ENCODE peak calls at places on chromosomes 3 and 15, in ten cellular contexts. I is SW480, H is ecto neural progenitor cell, M is uterus, A is NCI-H748 treated with DMSO at 0.1 percent for 48 hours, R is sciatic nerve, X is Karpas-422, S is heart left ventricle, L is PC-3, Z is non-pigmented ciliary epithelial cell. P is an unnamed sample.
A peak's percentile ranks its signal among the peaks of the same experiment; 100 is the strongest.

GRCh38 chr3:117706037-117706436 is 996.5 kb downstream of the TUSC7 start:
- DNase-seq in I (no peak), H (no peak), M (no peak), A (no peak), R (no peak), X (no peak), S (no peak), L (no peak), Z (peak; percentile 44), P (no peak)

GRCh38 chr15:70636540-70637165 is 126.7 kb downstream of the UACA start:
- DNase-seq in I (peak; percentile 39), H (no peak), M (no peak), A (no peak), R (no peak), X (no peak), S (no peak), L (peak; percentile 52), Z (no peak), P (peak; percentile 37)

GRCh38 chr3:55524565-55525244 is 37.6 kb upstream of the WNT5A start:
- DNase-seq in I (no peak), H (no peak), M (no peak), A (no peak), R (no peak), X (no peak), S (no peak), L (peak; percentile 95), Z (no peak), P (no peak)

GRCh38 chr3:31522152-31522551 is 10.6 kb upstream of the STT3B start:
- DNase-seq in I (no peak), H (no peak), M (no peak), A (no peak), R (no peak), X (peak; percentile 79), S (no peak), L (no peak), Z (no peak), P (no peak)

GRCh38 chr3:161423911-161424522 is 52.7 kb upstream of the SPTSSB start:
- DNase-seq in I (peak; percentile 47), H (no peak), M (no peak), A (peak; percentile 41), R (no peak), X (peak; percentile 71), S (no peak), L (peak; percentile 86), Z (no peak), P (no peak)

GRCh38 chr3:149934524-149934923 is 36.2 kb downstream of the PFN2 start:
- DNase-seq in I (no peak), H (no peak), M (peak; percentile 40), A (no peak), R (no peak), X (no peak), S (no peak), L (no peak), Z (peak; percentile 23), P (no peak)

GRCh38 chr3:151395806-151396205 is 11.3 kb upstream of the P2RY12 start:
- DNase-seq in I (no peak), H (no peak), M (no peak), A (no peak), R (no peak), X (no peak), S (no peak), L (peak; percentile 71), Z (peak; percentile 18), P (no peak)

GRCh38 chr15:57079907-57080750 is 161.7 kb downstream of the TCF12 start:
- DNase-seq in I (no peak), H (no peak), M (no peak), A (no peak), R (no peak), X (peak; percentile 62), S (no peak), L (no peak), Z (no peak), P (no peak)

GRCh38 chr3:193665370-193665989 is 72.5 kb downstream of the OPA1 start:
- DNase-seq in I (peak; percentile 55), H (no peak), M (no peak), A (peak; percentile 8), R (no peak), X (peak; percentile 83), S (no peak), L (peak; percentile 63), Z (no peak), P (no peak)

P was measured in endothelial cell.